ENCODE peak calls at places on chromosomes 5 and 9, in eight cellular contexts. One of them, this sample, is unnamed.

GRCh38 chr5:38872826-38873225 is 27.0 kb downstream of the OSMR start:
- DNase-seq in GM23248: peak
- DNase-seq in tibial artery: no peak
- DNase-seq in tibial nerve: no peak
- DNase-seq in ovary: no peak
- DNase-seq in psoas muscle: no peak
- DNase-seq in pancreas: no peak
- DNase-seq in PC-3: no peak
- DNase-seq in this sample: no peak

GRCh38 chr9:91116226-91116625 is 245.5 kb downstream of the AUH start:
- DNase-seq in GM23248: no peak
- DNase-seq in tibial artery: no peak
- DNase-seq in tibial nerve: no peak
- DNase-seq in ovary: no peak
- DNase-seq in psoas muscle: no peak
- DNase-seq in pancreas: no peak
- DNase-seq in PC-3: no peak
- DNase-seq in this sample: no peak

GRCh38 chr5:3202570-3202969 is 393.1 kb upstream of the IRX1 start:
- DNase-seq in GM23248: no peak
- DNase-seq in tibial artery: no peak
- DNase-seq in tibial nerve: no peak
- DNase-seq in ovary: no peak
- DNase-seq in psoas muscle: no peak
- DNase-seq in pancreas: no peak
- DNase-seq in PC-3: no peak
- DNase-seq in this sample: no peak

GRCh38 chr5:113331201-113331551 is 103.6 kb downstream of the TSSK1B start:
- DNase-seq in GM23248: peak
- DNase-seq in tibial artery: no peak
- DNase-seq in tibial nerve: no peak
- DNase-seq in ovary: no peak
- DNase-seq in psoas muscle: no peak
- DNase-seq in pancreas: no peak
- DNase-seq in PC-3: peak
- DNase-seq in this sample: no peak

GRCh38 chr5:154677921-154678320 is 77.3 kb upstream of the LARP1 start:
- DNase-seq in GM23248: peak
- DNase-seq in tibial artery: no peak
- DNase-seq in tibial nerve: no peak
- DNase-seq in ovary: no peak
- DNase-seq in psoas muscle: no peak
- DNase-seq in pancreas: no peak
- DNase-seq in PC-3: no peak
- DNase-seq in this sample: no peak

GRCh38 chr9:76297721-76298239 is 96.4 kb downstream of the RFK start:
- DNase-seq in GM23248: peak
- DNase-seq in tibial artery: peak
- DNase-seq in tibial nerve: peak
- DNase-seq in ovary: peak
- DNase-seq in psoas muscle: peak
- DNase-seq in pancreas: no peak
- DNase-seq in PC-3: no peak
- DNase-seq in this sample: no peak

GRCh38 chr9:83281306-83282255 is 218.6 kb upstream of the RASEF start:
- DNase-seq in GM23248: peak
- DNase-seq in tibial artery: no peak
- DNase-seq in tibial nerve: no peak
- DNase-seq in ovary: no peak
- DNase-seq in psoas muscle: no peak
- DNase-seq in pancreas: peak
- DNase-seq in PC-3: peak
- DNase-seq in this sample: no peak

GRCh38 chr9:36945999-36946398 is 88.1 kb downstream of the PAX5 start:
- DNase-seq in GM23248: no peak
- DNase-seq in tibial artery: no peak
- DNase-seq in tibial nerve: no peak
- DNase-seq in ovary: no peak
- DNase-seq in psoas muscle: no peak
- DNase-seq in pancreas: no peak
- DNase-seq in PC-3: no peak
- DNase-seq in this sample: no peak

GRCh38 chr5:113043491-113043931 is 66.9 kb downstream of the DCP2 start:
- DNase-seq in GM23248: peak
- DNase-seq in tibial artery: no peak
- DNase-seq in tibial nerve: no peak
- DNase-seq in ovary: peak
- DNase-seq in psoas muscle: peak
- DNase-seq in pancreas: no peak
- DNase-seq in PC-3: peak
- DNase-seq in this sample: peak

GRCh38 chr5:125196479-125197183 is 450.2 kb upstream of the ZNF608 start:
- DNase-seq in GM23248: no peak
- DNase-seq in tibial artery: no peak
- DNase-seq in tibial nerve: no peak
- DNase-seq in ovary: no peak
- DNase-seq in psoas muscle: no peak
- DNase-seq in pancreas: no peak
- DNase-seq in PC-3: no peak
- DNase-seq in this sample: no peak

GRCh38 chr9:136107953-136108647 is 10.6 kb downstream of the TMEM250 start:
- DNase-seq in GM23248: peak
- DNase-seq in tibial artery: no peak
- DNase-seq in tibial nerve: no peak
- DNase-seq in ovary: no peak
- DNase-seq in psoas muscle: peak
- DNase-seq in pancreas: no peak
- DNase-seq in PC-3: no peak
- DNase-seq in this sample: no peak

GRCh38 chr5:102869230-102869629 is 114.1 kb downstream of the PAM start:
- DNase-seq in GM23248: no peak
- DNase-seq in tibial artery: no peak
- DNase-seq in tibial nerve: no peak
- DNase-seq in ovary: no peak
- DNase-seq in psoas muscle: no peak
- DNase-seq in pancreas: no peak
- DNase-seq in PC-3: no peak
- DNase-seq in this sample: no peak

GRCh38 chr5:148372883-148373282 is 10.9 kb upstream of the FBXO38 start:
- DNase-seq in GM23248: peak
- DNase-seq in tibial artery: no peak
- DNase-seq in tibial nerve: no peak
- DNase-seq in ovary: no peak
- DNase-seq in psoas muscle: no peak
- DNase-seq in pancreas: no peak
- DNase-seq in PC-3: peak
- DNase-seq in this sample: no peak

GRCh38 chr9:98686961-98687855 is 21.5 kb downstream of the GABBR2 start:
- DNase-seq in GM23248: no peak
- DNase-seq in tibial artery: no peak
- DNase-seq in tibial nerve: no peak
- DNase-seq in ovary: no peak
- DNase-seq in psoas muscle: no peak
- DNase-seq in pancreas: no peak
- DNase-seq in PC-3: no peak
- DNase-seq in this sample: no peak

GRCh38 chr5:111774525-111774924 is 17.5 kb upstream of the NREP start:
- DNase-seq in GM23248: no peak
- DNase-seq in tibial artery: peak
- DNase-seq in tibial nerve: no peak
- DNase-seq in ovary: no peak
- DNase-seq in psoas muscle: peak
- DNase-seq in pancreas: no peak
- DNase-seq in PC-3: peak
- DNase-seq in this sample: peak

GRCh38 chr9:36328798-36329411 is 70.7 kb upstream of the GNE start:
- DNase-seq in GM23248: peak
- DNase-seq in tibial artery: no peak
- DNase-seq in tibial nerve: peak
- DNase-seq in ovary: no peak
- DNase-seq in psoas muscle: no peak
- DNase-seq in pancreas: peak
- DNase-seq in PC-3: peak
- DNase-seq in this sample: peak

GRCh38 chr5:5881294-5881693 is 458.8 kb downstream of the ICE1 start:
- DNase-seq in GM23248: no peak
- DNase-seq in tibial artery: no peak
- DNase-seq in tibial nerve: no peak
- DNase-seq in ovary: no peak
- DNase-seq in psoas muscle: no peak
- DNase-seq in pancreas: no peak
- DNase-seq in PC-3: peak
- DNase-seq in this sample: peak

GRCh38 chr5:83509535-83509934 is 38.0 kb downstream of the VCAN start:
- DNase-seq in GM23248: peak
- DNase-seq in tibial artery: no peak
- DNase-seq in tibial nerve: no peak
- DNase-seq in ovary: no peak
- DNase-seq in psoas muscle: no peak
- DNase-seq in pancreas: no peak
- DNase-seq in PC-3: no peak
- DNase-seq in this sample: no peak

GRCh38 chr5:133806847-133807246 is 161.6 kb downstream of the C5orf15 start:
- DNase-seq in GM23248: no peak
- DNase-seq in tibial artery: no peak
- DNase-seq in tibial nerve: no peak
- DNase-seq in ovary: no peak
- DNase-seq in psoas muscle: no peak
- DNase-seq in pancreas: no peak
- DNase-seq in PC-3: no peak
- DNase-seq in this sample: no peak

GRCh38 chr9:134738869-134739659 is 97.5 kb downstream of the COL5A1 start:
- DNase-seq in GM23248: peak
- DNase-seq in tibial artery: peak
- DNase-seq in tibial nerve: peak
- DNase-seq in ovary: peak
- DNase-seq in psoas muscle: peak
- DNase-seq in pancreas: peak
- DNase-seq in PC-3: peak
- DNase-seq in this sample: peak

GRCh38 chr9:127549771-127550170 is 62.3 kb upstream of the STXBP1 start:
- DNase-seq in GM23248: no peak
- DNase-seq in tibial artery: no peak
- DNase-seq in tibial nerve: no peak
- DNase-seq in ovary: no peak
- DNase-seq in psoas muscle: no peak
- DNase-seq in pancreas: no peak
- DNase-seq in PC-3: no peak
- DNase-seq in this sample: no peak

GRCh38 chr9:114484854-114485443 is 20.3 kb downstream of the WHRN start:
- DNase-seq in GM23248: peak
- DNase-seq in tibial artery: no peak
- DNase-seq in tibial nerve: no peak
- DNase-seq in ovary: no peak
- DNase-seq in psoas muscle: no peak
- DNase-seq in pancreas: no peak
- DNase-seq in PC-3: peak
- DNase-seq in this sample: no peak

GRCh38 chr5:73902327-73903051 is 276.5 kb downstream of the ARHGEF28 start:
- DNase-seq in GM23248: peak
- DNase-seq in tibial artery: no peak
- DNase-seq in tibial nerve: no peak
- DNase-seq in ovary: peak
- DNase-seq in psoas muscle: no peak
- DNase-seq in pancreas: no peak
- DNase-seq in PC-3: peak
- DNase-seq in this sample: peak

GRCh38 chr5:11497651-11498050 is 406.6 kb downstream of the CTNND2 start:
- DNase-seq in GM23248: no peak
- DNase-seq in tibial artery: no peak
- DNase-seq in tibial nerve: no peak
- DNase-seq in ovary: no peak
- DNase-seq in psoas muscle: no peak
- DNase-seq in pancreas: no peak
- DNase-seq in PC-3: peak
- DNase-seq in this sample: no peak

GRCh38 chr9:77957652-77958051 is 74.0 kb downstream of the GNAQ start:
- DNase-seq in GM23248: no peak
- DNase-seq in tibial artery: no peak
- DNase-seq in tibial nerve: no peak
- DNase-seq in ovary: no peak
- DNase-seq in psoas muscle: no peak
- DNase-seq in pancreas: no peak
- DNase-seq in PC-3: no peak
- DNase-seq in this sample: no peak

GRCh38 chr9:132846918-132847515 is 31.1 kb downstream of the AK8 start:
- DNase-seq in GM23248: no peak
- DNase-seq in tibial artery: no peak
- DNase-seq in tibial nerve: no peak
- DNase-seq in ovary: no peak
- DNase-seq in psoas muscle: peak
- DNase-seq in pancreas: no peak
- DNase-seq in PC-3: no peak
- DNase-seq in this sample: no peak

GRCh38 chr9:131642496-131643083 is 97.3 kb downstream of the PRRT1B start:
- DNase-seq in GM23248: no peak
- DNase-seq in tibial artery: no peak
- DNase-seq in tibial nerve: no peak
- DNase-seq in ovary: no peak
- DNase-seq in psoas muscle: no peak
- DNase-seq in pancreas: no peak
- DNase-seq in PC-3: no peak
- DNase-seq in this sample: no peak
- H3K27ac ChIP-seq in GM23248: no peak
- H3K27ac ChIP-seq in tibial artery: peak
- H3K27ac ChIP-seq in tibial nerve: peak
- H3K27ac ChIP-seq in ovary: no peak
- H3K27ac ChIP-seq in psoas muscle: no peak
- H3K27ac ChIP-seq in pancreas: no peak
- H3K27ac ChIP-seq in PC-3: no peak
- H3K27ac ChIP-seq in this sample: no peak

GRCh38 chr5:403995-404394 is 39.0 kb upstream of the EXOC3 start:
- DNase-seq in GM23248: no peak
- DNase-seq in tibial artery: no peak
- DNase-seq in tibial nerve: no peak
- DNase-seq in ovary: no peak
- DNase-seq in psoas muscle: peak
- DNase-seq in pancreas: no peak
- DNase-seq in PC-3: no peak
- DNase-seq in this sample: no peak
- H3K27ac ChIP-seq in GM23248: no peak
- H3K27ac ChIP-seq in tibial artery: no peak
- H3K27ac ChIP-seq in tibial nerve: no peak
- H3K27ac ChIP-seq in ovary: no peak
- H3K27ac ChIP-seq in psoas muscle: no peak
- H3K27ac ChIP-seq in pancreas: no peak
- H3K27ac ChIP-seq in PC-3: no peak
- H3K27ac ChIP-seq in this sample: no peak

GRCh38 chr5:68260455-68260854 is 44.9 kb downstream of the PIK3R1 start:
- DNase-seq in GM23248: no peak
- DNase-seq in tibial artery: no peak
- DNase-seq in tibial nerve: no peak
- DNase-seq in ovary: no peak
- DNase-seq in psoas muscle: no peak
- DNase-seq in pancreas: no peak
- DNase-seq in PC-3: no peak
- DNase-seq in this sample: no peak
- H3K27ac ChIP-seq in GM23248: no peak
- H3K27ac ChIP-seq in tibial artery: peak
- H3K27ac ChIP-seq in tibial nerve: peak
- H3K27ac ChIP-seq in ovary: no peak
- H3K27ac ChIP-seq in psoas muscle: peak
- H3K27ac ChIP-seq in pancreas: no peak
- H3K27ac ChIP-seq in PC-3: no peak
- H3K27ac ChIP-seq in this sample: no peak

GRCh38 chr5:84830265-84830664 is 445.6 kb upstream of the EDIL3 start:
- DNase-seq in GM23248: no peak
- DNase-seq in tibial artery: no peak
- DNase-seq in tibial nerve: no peak
- DNase-seq in ovary: no peak
- DNase-seq in psoas muscle: peak
- DNase-seq in pancreas: no peak
- DNase-seq in PC-3: no peak
- DNase-seq in this sample: no peak

GRCh38 chr5:84831701-84832100 is 447.0 kb upstream of the EDIL3 start:
- DNase-seq in GM23248: no peak
- DNase-seq in tibial artery: no peak
- DNase-seq in tibial nerve: no peak
- DNase-seq in ovary: no peak
- DNase-seq in psoas muscle: no peak
- DNase-seq in pancreas: no peak
- DNase-seq in PC-3: no peak
- DNase-seq in this sample: no peak
- H3K27ac ChIP-seq in GM23248: no peak
- H3K27ac ChIP-seq in tibial artery: no peak
- H3K27ac ChIP-seq in tibial nerve: no peak
- H3K27ac ChIP-seq in ovary: no peak
- H3K27ac ChIP-seq in psoas muscle: no peak
- H3K27ac ChIP-seq in pancreas: no peak
- H3K27ac ChIP-seq in PC-3: no peak
- H3K27ac ChIP-seq in this sample: no peak